ENCODE peak calls at places on chromosome 3, in seven cellular contexts. A is CD4-positive, alpha-beta memory T cell; K is uterus; I is right atrium auricular region; P is heart right ventricle; L is mesenchymal stem cell; W is naive thymus-derived CD4-positive, alpha-beta T cell. J is an unnamed sample. For H3K4me1 and H3K9me3, the result is how much of the 10 kb centered on the place peaks cover.

GRCh38 chr3:65262554-65262953 is 574.8 kb upstream of the ADAMTS9 start:
- DNase-seq in L (peak), W (no peak), A (no peak), I (no peak), K (no peak), P (no peak), J (no peak)

GRCh38 chr3:107689355-107689754 is 166.6 kb downstream of the BBX start:
- DNase-seq in K (no peak), W (no peak), P (no peak), A (no peak), I (no peak), L (no peak), J (no peak)

GRCh38 chr3:130772124-130772523 is 25.5 kb upstream of the PIK3R4 start:
- DNase-seq in W (no peak), K (no peak), I (no peak), P (no peak), L (no peak), A (no peak), J (no peak)

GRCh38 chr3:11565492-11565891 is 78.2 kb downstream of the VGLL4 start:
- DNase-seq in P (no peak), W (no peak), L (no peak), I (no peak), A (no peak), K (peak), J (no peak)

GRCh38 chr3:186909078-186909853 is 21.1 kb upstream of the ST6GAL1 start:
- DNase-seq in I (no peak), P (no peak), L (no peak), A (peak), K (no peak), W (peak), J (peak)

GRCh38 chr3:61894988-61895935 is 333.9 kb downstream of the PTPRG start:
- DNase-seq in L (peak), P (no peak), A (no peak), I (peak), W (peak), K (peak), J (peak)

GRCh38 chr3:48656841-48657281 is 5.8 kb downstream of the CELSR3 start:
- DNase-seq in I (no peak), A (peak), P (no peak), L (no peak), K (no peak), W (no peak), J (peak)

GRCh38 chr3:138081371-138082084 is 33.9 kb downstream of the DZIP1L start:
- DNase-seq in P (no peak), A (no peak), W (no peak), L (peak), K (no peak), I (no peak), J (no peak)

GRCh38 chr3:101039285-101039684 is 46.1 kb upstream of the ABI3BP start:
- DNase-seq in L (no peak), A (no peak), W (no peak), I (no peak), K (no peak), P (no peak), J (no peak)

GRCh38 chr3:53234130-53234840 is 21.5 kb downstream of the TKT start:
- DNase-seq in A (no peak), L (no peak), W (no peak), P (no peak), K (no peak), I (no peak), J (no peak)

GRCh38 chr3:111292117-111292516 is 220.5 kb downstream of the NECTIN3 start:
- DNase-seq in P (no peak), A (no peak), W (no peak), I (no peak), L (no peak), K (no peak), J (no peak)

GRCh38 chr3:42656680-42657610 is 3.4 kb downstream of the ZBTB47 start:
- DNase-seq in W (no peak), K (no peak), I (no peak), L (no peak), P (no peak), A (no peak), J (no peak)

GRCh38 chr3:5292512-5292911 is 105.0 kb downstream of the EDEM1 start:
- DNase-seq in P (no peak), A (no peak), K (no peak), W (no peak), L (no peak), I (no peak), J (no peak)

GRCh38 chr3:132464066-132464465 is 46.8 kb downstream of the DNAJC13 start:
- DNase-seq in K (no peak), W (no peak), A (no peak), P (no peak), I (no peak), L (peak), J (no peak)

GRCh38 chr3:188656196-188656982 is 502.4 kb downstream of the LPP start:
- DNase-seq in L (peak), A (no peak), P (no peak), I (no peak), W (no peak), K (no peak), J (no peak)

GRCh38 chr3:89049119-89049518 is 58.3 kb upstream of the EPHA3 start:
- DNase-seq in P (no peak), K (no peak), L (no peak), W (no peak), A (no peak), I (no peak), J (no peak)

GRCh38 chr3:177596822-177597271 is 399.6 kb upstream of the TBL1XR1 start:
- DNase-seq in I (no peak), K (no peak), L (no peak), W (no peak), A (no peak), P (no peak), J (no peak)
- H3K4me1 ChIP-seq in I (under half), K (under half), L (under half), W (under half), A (half or more), P (half or more), J (under half)

DNA sequence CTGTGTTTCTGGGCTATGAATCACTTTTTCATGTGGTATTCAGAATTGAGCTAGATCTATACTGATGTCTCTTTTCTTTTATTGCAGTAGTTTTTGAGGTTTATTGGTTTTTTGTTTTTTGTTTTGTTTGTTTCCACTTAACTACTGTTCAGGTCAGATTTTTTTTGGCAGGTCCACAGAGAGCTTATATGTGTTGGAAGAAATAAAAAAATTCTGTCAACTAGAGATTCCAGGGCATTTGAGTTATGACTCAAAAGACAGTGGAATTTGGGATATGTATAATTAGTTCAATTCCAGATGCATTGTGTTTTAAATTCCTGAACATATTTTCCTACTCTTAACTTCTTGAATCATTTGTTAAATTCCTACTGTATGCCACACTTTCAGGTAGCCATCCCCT is 727.2 kb downstream of the SI start:
- DNase-seq in K (no peak), I (no peak), W (no peak), P (no peak), L (no peak), A (no peak), J (no peak)
- H3K9me3 ChIP-seq in K (under half), I (under half), W (under half), P (under half), L (under half), A (under half), J (under half)

DNA sequence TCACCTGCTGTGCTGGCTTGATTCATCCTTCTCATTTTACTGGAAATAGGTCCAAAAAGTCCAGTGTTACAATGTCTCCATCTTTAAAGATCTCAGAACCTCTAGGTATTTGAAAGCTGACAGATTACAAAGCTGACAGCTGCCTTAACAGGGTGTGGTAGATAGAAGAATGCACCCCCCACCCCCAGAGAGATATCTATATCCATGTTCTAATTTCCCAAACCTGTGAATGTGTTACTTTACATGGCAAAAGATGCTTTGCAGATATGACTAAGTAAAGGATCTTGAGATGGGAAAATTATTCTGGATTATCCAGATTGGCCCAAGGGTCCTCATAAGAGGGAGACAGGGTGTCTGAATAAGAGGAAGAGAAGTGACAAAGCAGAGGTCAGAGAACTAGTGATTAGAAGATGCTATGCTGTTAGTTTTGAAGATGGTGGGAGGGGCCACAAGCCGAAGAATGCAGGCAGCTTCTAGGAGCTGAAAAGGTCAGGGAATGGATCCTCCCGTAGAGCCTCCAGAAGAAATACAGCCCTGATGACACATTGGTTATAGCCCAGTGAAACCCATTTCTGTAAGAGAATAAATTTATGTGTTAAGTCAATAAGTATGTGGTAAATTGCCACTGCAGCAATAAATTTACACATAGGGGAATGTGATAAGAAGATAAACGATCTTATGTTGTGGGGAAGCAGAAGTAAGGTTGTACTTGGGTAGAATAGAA is 21.5 kb upstream of the FSTL1 start:
- DNase-seq in K (no peak), P (no peak), W (no peak), I (no peak), L (no peak), A (no peak), J (no peak)
- H3K4me1 ChIP-seq in K (under half), P (under half), W (under half), I (under half), L (under half), A (under half), J (under half)

DNA sequence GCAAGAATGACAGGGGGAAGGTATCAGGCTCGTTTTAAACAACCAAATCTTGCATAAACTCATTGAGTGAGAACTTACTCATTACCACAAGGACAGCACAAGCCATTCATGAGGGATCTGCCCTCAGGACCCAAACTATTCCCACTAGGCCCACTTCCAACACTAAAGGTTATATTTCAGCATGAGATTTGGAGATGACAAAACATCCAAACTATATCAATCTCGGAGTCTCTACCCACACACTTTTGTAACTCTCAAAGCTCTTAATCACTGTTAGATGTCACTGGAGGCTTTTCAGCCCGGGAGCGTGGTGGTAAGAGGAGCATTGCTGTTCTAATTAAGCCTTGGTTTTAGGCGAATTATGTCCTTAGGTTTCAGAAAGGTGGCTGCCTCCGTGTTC is 86.3 kb downstream of the CNTN6 start:
- DNase-seq in L (no peak), I (no peak), P (no peak), W (no peak), A (no peak), K (no peak), J (no peak)
- H3K9me3 ChIP-seq in L (under half), I (under half), P (under half), W (under half), A (under half), K (under half), J (under half)

GRCh38 chr3:12922299-12922698 is 80.9 kb upstream of the RPL32 start:
- DNase-seq in I (no peak), K (no peak), L (no peak), A (no peak), W (no peak), P (no peak), J (no peak)
- H3K4me1 ChIP-seq in I (half or more), K (under half), L (under half), A (under half), W (under half), P (half or more), J (under half)

GRCh38 chr3:94420941-94421340 is 358.1 kb downstream of the NSUN3 start:
- DNase-seq in P (no peak), K (no peak), L (no peak), I (no peak), A (no peak), W (no peak), J (no peak)

GRCh38 chr3:94429517-94429916 is 366.7 kb downstream of the NSUN3 start:
- DNase-seq in A (no peak), L (no peak), P (no peak), I (no peak), W (no peak), K (no peak), J (no peak)

GRCh38 chr3:94417963-94418455 is 355.1 kb downstream of the NSUN3 start:
- DNase-seq in I (no peak), K (no peak), A (no peak), W (no peak), P (no peak), L (no peak), J (no peak)

DNA sequence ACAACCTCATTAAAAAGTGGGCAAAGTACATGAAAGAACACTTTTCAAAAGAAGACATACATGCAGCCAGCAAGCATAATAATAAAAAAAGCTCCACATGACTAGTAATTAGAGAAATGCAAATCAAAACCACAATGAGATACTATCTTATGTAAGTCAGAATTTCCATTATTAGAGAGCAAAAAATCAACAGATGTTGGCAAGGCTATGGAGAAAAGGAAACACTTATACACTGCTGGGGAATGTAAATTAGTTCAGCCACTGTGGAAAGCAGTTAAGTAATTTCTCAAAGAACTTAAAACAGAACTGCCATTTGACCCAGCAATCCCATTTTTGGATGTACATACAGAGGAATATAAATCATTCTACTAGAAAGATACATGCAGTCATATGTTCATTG is 360.7 kb downstream of the NSUN3 start:
- DNase-seq in P (no peak), L (peak), A (no peak), K (no peak), W (no peak), I (no peak), J (no peak)
- H3K9me3 ChIP-seq in P (under half), L (under half), A (under half), K (under half), W (under half), I (under half), J (under half)

GRCh38 chr3:126998320-126998719 is 15.4 kb downstream of the PLXNA1 start:
- DNase-seq in P (no peak), W (no peak), I (no peak), K (no peak), L (no peak), A (no peak), J (no peak)

GRCh38 chr3:127000128-127000527 is 17.2 kb downstream of the PLXNA1 start:
- DNase-seq in K (no peak), W (no peak), L (no peak), A (no peak), P (no peak), I (no peak), J (no peak)

GRCh38 chr3:126999383-126999782 is 16.5 kb downstream of the PLXNA1 start:
- DNase-seq in L (no peak), I (no peak), P (no peak), W (no peak), A (no peak), K (no peak), J (no peak)

GRCh38 chr3:126997455-126998038 is 14.6 kb downstream of the PLXNA1 start:
- DNase-seq in I (no peak), A (no peak), K (no peak), P (peak), W (no peak), L (no peak), J (no peak)

GRCh38 chr3:126998728-126999127 is 15.8 kb downstream of the PLXNA1 start:
- DNase-seq in L (no peak), I (no peak), A (no peak), W (no peak), K (no peak), P (no peak), J (no peak)
- H3K4me1 ChIP-seq in L (half or more), I (half or more), A (under half), W (under half), K (under half), P (half or more), J (under half)

GRCh38 chr3:185825639-185826481 is 1.0 kb upstream of the IGF2BP2 start:
- DNase-seq in P (peak), A (no peak), I (no peak), W (peak), K (peak), L (peak), J (peak)

GRCh38 chr3:185827595-185828344 is 2.9 kb upstream of the IGF2BP2 start:
- DNase-seq in K (no peak), I (no peak), A (no peak), L (no peak), W (no peak), P (no peak), J (no peak)

GRCh38 chr3:185830018-185830797 is 5.4 kb upstream of the IGF2BP2 start:
- DNase-seq in P (no peak), W (no peak), I (no peak), K (no peak), L (no peak), A (no peak), J (no peak)

GRCh38 chr3:185831195-185831594 is 6.4 kb upstream of the IGF2BP2 start:
- DNase-seq in A (no peak), K (no peak), I (no peak), L (no peak), W (no peak), P (no peak), J (no peak)

DNA sequence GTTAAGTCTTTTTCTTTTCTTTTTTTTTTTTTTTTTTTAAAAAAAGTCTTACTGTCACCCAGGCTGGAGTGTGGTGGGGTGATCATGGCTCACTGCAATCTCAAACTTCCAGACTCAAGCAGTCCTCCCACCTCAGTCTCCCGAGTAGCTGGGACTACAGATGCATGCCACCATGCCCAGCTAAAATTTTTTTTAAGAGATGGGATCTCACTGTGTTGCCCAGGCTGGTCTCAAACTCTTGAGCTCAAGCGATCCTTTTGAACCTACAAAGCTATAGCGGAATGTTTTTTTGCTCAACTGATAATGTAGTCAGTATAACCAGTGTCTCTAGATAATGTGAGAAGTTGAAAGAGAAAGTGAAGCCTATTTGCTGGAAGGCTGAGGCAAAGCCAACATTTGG is 3.9 kb upstream of the IGF2BP2 start:
- DNase-seq in W (no peak), P (no peak), K (no peak), A (no peak), L (no peak), I (no peak), J (no peak)
- H3K9me3 ChIP-seq in W (under half), P (under half), K (under half), A (under half), L (under half), I (under half), J (under half)

GRCh38 chr3:127784283-127784682 is 38.0 kb downstream of the MGLL start:
- DNase-seq in P (no peak), L (no peak), I (no peak), A (no peak), W (no peak), K (no peak), J (no peak)

GRCh38 chr3:127780536-127781400 is 41.5 kb downstream of the MGLL start:
- DNase-seq in L (no peak), K (no peak), P (no peak), A (no peak), I (no peak), W (no peak), J (no peak)

GRCh38 chr3:127784865-127785710 is 37.2 kb downstream of the MGLL start:
- DNase-seq in P (no peak), W (no peak), A (no peak), L (no peak), K (no peak), I (no peak), J (no peak)

GRCh38 chr3:127781411-127782001 is 40.8 kb downstream of the MGLL start:
- DNase-seq in W (no peak), K (no peak), A (no peak), P (peak), L (peak), I (peak), J (no peak)

GRCh38 chr3:127783166-127783565 is 39.1 kb downstream of the MGLL start:
- DNase-seq in P (no peak), A (no peak), I (no peak), L (no peak), W (no peak), K (no peak), J (no peak)
- H3K4me1 ChIP-seq in P (half or more), A (under half), I (half or more), L (under half), W (under half), K (under half), J (under half)

GRCh38 chr3:6608843-6609242 is 252.1 kb upstream of the GRM7 start:
- DNase-seq in K (no peak), P (no peak), L (no peak), I (no peak), W (no peak), A (peak), J (no peak)

GRCh38 chr3:6602329-6602728 is 258.6 kb upstream of the GRM7 start:
- DNase-seq in W (no peak), K (no peak), P (no peak), L (no peak), I (no peak), A (no peak), J (no peak)

GRCh38 chr3:6600237-6600636 is 260.7 kb upstream of the GRM7 start:
- DNase-seq in P (no peak), A (no peak), L (no peak), W (no peak), K (no peak), I (no peak), J (no peak)

GRCh38 chr3:6601374-6601773 is 259.5 kb upstream of the GRM7 start:
- DNase-seq in L (no peak), P (no peak), K (no peak), W (no peak), I (no peak), A (no peak), J (no peak)

DNA sequence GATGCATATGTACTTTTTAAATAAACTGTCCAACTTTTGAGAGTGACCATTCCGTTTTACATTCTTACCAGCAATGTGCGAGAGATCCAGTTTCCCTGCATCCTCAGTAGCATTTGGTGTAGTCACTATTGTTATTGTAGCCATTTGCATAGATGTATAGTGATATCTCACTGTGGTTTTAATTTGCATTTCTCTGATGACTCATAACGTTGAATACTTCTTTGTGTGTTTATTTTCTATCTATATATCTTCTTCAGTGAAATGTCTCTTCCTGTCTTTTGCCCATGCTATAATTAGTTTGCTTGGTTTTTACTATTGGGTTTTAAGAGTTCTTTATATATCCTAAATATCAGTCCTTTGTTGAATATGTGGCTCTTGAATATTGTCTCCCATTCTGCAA is 255.7 kb upstream of the GRM7 start:
- DNase-seq in A (no peak), I (no peak), P (no peak), W (no peak), K (no peak), L (no peak), J (no peak)
- H3K9me3 ChIP-seq in A (under half), I (under half), P (under half), W (under half), K (under half), L (under half), J (under half)